ENCODE peak calls at places on chromosome 10, in five cellular contexts. K, X, F, P and Q are unnamed samples.

GRCh38 chr10:121926157-121926556 is 1.7 kb downstream of the ATE1 start:
- DNase-seq in K (no peak), F (no peak), P (no peak), X (no peak), Q (no peak)

GRCh38 chr10:132942101-132942739 is at the start of gene CFAP46:
- DNase-seq in P (peak), X (no peak), F (peak), K (peak), Q (peak)

GRCh38 chr10:109929501-109930219 is 6.3 kb upstream of the XPNPEP1 start:
- DNase-seq in X (no peak), P (no peak), K (no peak), F (no peak), Q (no peak)

GRCh38 chr10:126043389-126043788 is 147.0 kb downstream of the FANK1 start:
- DNase-seq in K (no peak), F (no peak), X (no peak), P (no peak), Q (no peak)

GRCh38 chr10:123269017-123269552 is 114.9 kb downstream of the BUB3 start:
- DNase-seq in K (no peak), X (no peak), P (no peak), F (no peak), Q (no peak)

GRCh38 chr10:127649642-127650041 is 87.3 kb upstream of the FOXI2 start:
- DNase-seq in F (no peak), X (no peak), P (no peak), K (no peak), Q (no peak)

GRCh38 chr10:73999703-74000102 is 1.8 kb downstream of the VCL start:
- DNase-seq in F (no peak), K (no peak), P (no peak), X (peak), Q (no peak)

GRCh38 chr10:15167411-15168295 is 840 bp downstream of the NMT2 start:
- DNase-seq in X (no peak), F (peak), P (no peak), K (peak), Q (peak)

GRCh38 chr10:219731-220472 is 84.6 kb downstream of the ZMYND11 start:
- DNase-seq in F (no peak), P (no peak), K (no peak), X (no peak), Q (no peak)

GRCh38 chr10:99756158-99756557 is 24.1 kb downstream of the CUTC start:
- DNase-seq in K (no peak), X (no peak), P (no peak), F (no peak), Q (no peak)

GRCh38 chr10:124694467-124695195 is 49.5 kb downstream of the FAM53B start:
- DNase-seq in F (no peak), P (no peak), K (no peak), X (no peak), Q (no peak)

GRCh38 chr10:28790146-28790545 is 112.8 kb downstream of the BAMBI start:
- DNase-seq in P (no peak), K (no peak), X (no peak), F (no peak), Q (no peak)

GRCh38 chr10:32190890-32191491 is 134.8 kb upstream of the KIF5B start:
- DNase-seq in K (peak), P (no peak), F (no peak), X (no peak), Q (peak)

GRCh38 chr10:80279146-80279545 is 10.3 kb downstream of the MAT1A start:
- DNase-seq in K (no peak), X (no peak), P (no peak), F (no peak), Q (no peak)

GRCh38 chr10:76311752-76312699 is 880.6 kb downstream of the LRMDA start:
- DNase-seq in F (no peak), K (peak), P (peak), X (no peak), Q (no peak)

GRCh38 chr10:132628966-132629900 is 91.6 kb downstream of the INPP5A start:
- DNase-seq in F (no peak), X (no peak), P (no peak), K (no peak), Q (no peak)

GRCh38 chr10:27099916-27100799 is at the start of gene ANKRD26:
- DNase-seq in P (peak), K (peak), X (peak), F (peak), Q (peak)

GRCh38 chr10:90849956-90850749 is 7.7 kb downstream of the HTR7 start:
- DNase-seq in K (no peak), P (no peak), F (no peak), X (no peak), Q (no peak)

GRCh38 chr10:9957352-9957751 is 1060.3 kb upstream of the CELF2 start:
- DNase-seq in P (no peak), X (peak), F (no peak), K (no peak), Q (no peak)

GRCh38 chr10:113957013-113957412 is 86.7 kb upstream of the ADRB1 start:
- DNase-seq in K (no peak), F (no peak), X (peak), P (no peak), Q (no peak)

GRCh38 chr10:35172574-35172973 is 45.9 kb downstream of the CREM start:
- DNase-seq in X (peak), P (no peak), F (no peak), K (no peak), Q (no peak)

GRCh38 chr10:47340613-47341170 is 7.5 kb upstream of the RBP3 start:
- DNase-seq in P (no peak), F (no peak), K (peak), X (peak), Q (no peak)

GRCh38 chr10:9819756-9820494 is 1197.7 kb upstream of the CELF2 start:
- DNase-seq in K (no peak), X (no peak), F (no peak), P (no peak), Q (no peak)

GRCh38 chr10:101007915-101008822 is 8.6 kb downstream of the LZTS2 start:
- DNase-seq in X (no peak), P (no peak), F (peak), K (no peak), Q (peak)

GRCh38 chr10:22230331-22230833 is 12.6 kb upstream of the EBLN1 start:
- DNase-seq in X (peak), K (peak), P (peak), F (no peak), Q (peak)